ENCODE peak calls at places on chromosomes 4 and X, in seven cellular contexts. One of them, this sample, is unnamed.

GRCh38 chr4:153519677-153520076 is 53.5 kb downstream of the TMEM131L start:
- DNase-seq in testis: no peak
- DNase-seq in psoas muscle: no peak
- DNase-seq in endodermal cell: no peak
- DNase-seq in tibial artery: no peak
- DNase-seq in uterus: no peak
- DNase-seq in fibroblast of lung: no peak
- DNase-seq in this sample: no peak

GRCh38 chr4:72430050-72430449 is 139.0 kb downstream of the ADAMTS3 start:
- DNase-seq in testis: no peak
- DNase-seq in psoas muscle: no peak
- DNase-seq in fibroblast of lung: peak
- DNase-seq in tibial artery: no peak
- DNase-seq in uterus: no peak
- DNase-seq in endodermal cell: no peak
- DNase-seq in this sample: no peak

GRCh38 chr4:2367626-2368025 is 50.8 kb downstream of the ZFYVE28 start:
- DNase-seq in psoas muscle: no peak
- DNase-seq in fibroblast of lung: no peak
- DNase-seq in testis: no peak
- DNase-seq in uterus: no peak
- DNase-seq in endodermal cell: peak
- DNase-seq in tibial artery: no peak
- DNase-seq in this sample: no peak

GRCh38 chr4:42608551-42608950 is 48.4 kb downstream of the ATP8A1 start:
- DNase-seq in uterus: no peak
- DNase-seq in testis: no peak
- DNase-seq in tibial artery: no peak
- DNase-seq in fibroblast of lung: no peak
- DNase-seq in psoas muscle: no peak
- DNase-seq in endodermal cell: no peak
- DNase-seq in this sample: no peak

GRCh38 chr4:122548452-122548851 is 72.4 kb downstream of the IL21 start:
- DNase-seq in testis: no peak
- DNase-seq in fibroblast of lung: peak
- DNase-seq in psoas muscle: no peak
- DNase-seq in uterus: no peak
- DNase-seq in tibial artery: no peak
- DNase-seq in endodermal cell: no peak
- DNase-seq in this sample: no peak

GRCh38 chr4:82578935-82579334 is 17.1 kb upstream of the TMEM150C start:
- DNase-seq in psoas muscle: no peak
- DNase-seq in testis: no peak
- DNase-seq in uterus: no peak
- DNase-seq in tibial artery: no peak
- DNase-seq in fibroblast of lung: no peak
- DNase-seq in endodermal cell: peak
- DNase-seq in this sample: no peak

GRCh38 chr4:152983774-152984411 is 47.8 kb downstream of the FHDC1 start:
- DNase-seq in uterus: no peak
- DNase-seq in psoas muscle: no peak
- DNase-seq in tibial artery: no peak
- DNase-seq in endodermal cell: peak
- DNase-seq in testis: no peak
- DNase-seq in fibroblast of lung: peak
- DNase-seq in this sample: no peak

GRCh38 chr4:126784966-126785580 is 847.7 kb upstream of the INTU start:
- DNase-seq in fibroblast of lung: no peak
- DNase-seq in endodermal cell: no peak
- DNase-seq in psoas muscle: no peak
- DNase-seq in testis: no peak
- DNase-seq in tibial artery: no peak
- DNase-seq in uterus: no peak
- DNase-seq in this sample: no peak

GRCh38 chr4:88706574-88706973 is 8.9 kb upstream of the NAP1L5 start:
- DNase-seq in testis: peak
- DNase-seq in psoas muscle: peak
- DNase-seq in fibroblast of lung: peak
- DNase-seq in uterus: peak
- DNase-seq in endodermal cell: peak
- DNase-seq in tibial artery: no peak
- DNase-seq in this sample: peak

GRCh38 chrX:23980063-23980462 is 46.9 kb downstream of the KLHL15 start:
- DNase-seq in fibroblast of lung: no peak
- DNase-seq in psoas muscle: no peak
- DNase-seq in tibial artery: no peak
- DNase-seq in uterus: no peak
- DNase-seq in endodermal cell: peak
- DNase-seq in testis: no peak
- DNase-seq in this sample: no peak

GRCh38 chr4:93710101-93710846 is 118.3 kb upstream of the ATOH1 start:
- DNase-seq in endodermal cell: peak
- DNase-seq in fibroblast of lung: peak
- DNase-seq in uterus: no peak
- DNase-seq in psoas muscle: no peak
- DNase-seq in testis: peak
- DNase-seq in tibial artery: no peak
- DNase-seq in this sample: no peak

GRCh38 chrX:152131525-152131924 is 6.9 kb downstream of the MAGEA10 start:
- DNase-seq in tibial artery: no peak
- DNase-seq in fibroblast of lung: no peak
- DNase-seq in endodermal cell: no peak
- DNase-seq in testis: no peak
- DNase-seq in uterus: no peak
- DNase-seq in psoas muscle: no peak
- DNase-seq in this sample: no peak

GRCh38 chr4:8319061-8319460 is 49.5 kb downstream of the HTRA3 start:
- DNase-seq in testis: no peak
- DNase-seq in fibroblast of lung: no peak
- DNase-seq in psoas muscle: no peak
- DNase-seq in uterus: no peak
- DNase-seq in tibial artery: no peak
- DNase-seq in endodermal cell: peak
- DNase-seq in this sample: no peak

GRCh38 chr4:32789026-32789608 is 2068.9 kb downstream of the PCDH7 start:
- DNase-seq in testis: no peak
- DNase-seq in uterus: no peak
- DNase-seq in tibial artery: no peak
- DNase-seq in psoas muscle: no peak
- DNase-seq in endodermal cell: no peak
- DNase-seq in fibroblast of lung: peak
- DNase-seq in this sample: no peak

GRCh38 chrX:53319614-53320542 is 38.5 kb upstream of the IQSEC2 start:
- DNase-seq in tibial artery: no peak
- DNase-seq in testis: peak
- DNase-seq in psoas muscle: peak
- DNase-seq in endodermal cell: peak
- DNase-seq in fibroblast of lung: no peak
- DNase-seq in uterus: peak
- DNase-seq in this sample: no peak

GRCh38 chr4:1398686-1399507 is 7.3 kb downstream of the NKX1-1 start:
- DNase-seq in testis: no peak
- DNase-seq in fibroblast of lung: no peak
- DNase-seq in uterus: peak
- DNase-seq in endodermal cell: no peak
- DNase-seq in psoas muscle: no peak
- DNase-seq in tibial artery: peak
- DNase-seq in this sample: no peak

GRCh38 chr4:33060873-33061542 is 2340.8 kb downstream of the PCDH7 start:
- DNase-seq in fibroblast of lung: peak
- DNase-seq in psoas muscle: peak
- DNase-seq in endodermal cell: peak
- DNase-seq in uterus: no peak
- DNase-seq in tibial artery: no peak
- DNase-seq in testis: peak
- DNase-seq in this sample: no peak

GRCh38 chr4:17616283-17616682 is 1.8 kb downstream of the MED28 start:
- DNase-seq in psoas muscle: no peak
- DNase-seq in tibial artery: no peak
- DNase-seq in fibroblast of lung: no peak
- DNase-seq in uterus: no peak
- DNase-seq in endodermal cell: no peak
- DNase-seq in testis: no peak
- DNase-seq in this sample: no peak

GRCh38 chr4:81724925-81725329 is 253.2 kb upstream of the RASGEF1B start:
- DNase-seq in psoas muscle: peak
- DNase-seq in uterus: no peak
- DNase-seq in endodermal cell: peak
- DNase-seq in tibial artery: peak
- DNase-seq in fibroblast of lung: peak
- DNase-seq in testis: peak
- DNase-seq in this sample: peak

GRCh38 chr4:176810481-176811249 is 17.9 kb upstream of the VEGFC start:
- DNase-seq in endodermal cell: no peak
- DNase-seq in tibial artery: no peak
- DNase-seq in testis: no peak
- DNase-seq in fibroblast of lung: no peak
- DNase-seq in psoas muscle: no peak
- DNase-seq in uterus: no peak
- DNase-seq in this sample: no peak

GRCh38 chr4:94648699-94649098 is 109.1 kb upstream of the BMPR1B start:
- DNase-seq in testis: no peak
- DNase-seq in psoas muscle: no peak
- DNase-seq in uterus: no peak
- DNase-seq in fibroblast of lung: no peak
- DNase-seq in endodermal cell: no peak
- DNase-seq in tibial artery: no peak
- DNase-seq in this sample: no peak

GRCh38 chr4:41935652-41936021 is 408 bp downstream of the TMEM33 start:
- DNase-seq in uterus: no peak
- DNase-seq in tibial artery: no peak
- DNase-seq in psoas muscle: no peak
- DNase-seq in endodermal cell: no peak
- DNase-seq in testis: no peak
- DNase-seq in fibroblast of lung: peak
- DNase-seq in this sample: no peak

GRCh38 chrX:71118032-71118984 is at the start of gene MED12:
- DNase-seq in psoas muscle: peak
- DNase-seq in uterus: peak
- DNase-seq in endodermal cell: peak
- DNase-seq in testis: peak
- DNase-seq in tibial artery: peak
- DNase-seq in fibroblast of lung: peak
- DNase-seq in this sample: peak

GRCh38 chr4:54099959-54100606 is at the start of gene GSX2:
- DNase-seq in endodermal cell: no peak
- DNase-seq in fibroblast of lung: no peak
- DNase-seq in psoas muscle: peak
- DNase-seq in tibial artery: peak
- DNase-seq in uterus: peak
- DNase-seq in testis: no peak
- DNase-seq in this sample: no peak

GRCh38 chr4:37517326-37517725 is 168.8 kb downstream of the RELL1 start:
- DNase-seq in tibial artery: no peak
- DNase-seq in testis: no peak
- DNase-seq in fibroblast of lung: no peak
- DNase-seq in psoas muscle: no peak
- DNase-seq in endodermal cell: no peak
- DNase-seq in uterus: no peak
- DNase-seq in this sample: no peak

GRCh38 chr4:37528161-37528560 is 158.0 kb downstream of the RELL1 start:
- DNase-seq in endodermal cell: no peak
- DNase-seq in fibroblast of lung: no peak
- DNase-seq in testis: no peak
- DNase-seq in uterus: no peak
- DNase-seq in psoas muscle: no peak
- DNase-seq in tibial artery: no peak
- DNase-seq in this sample: no peak

GRCh38 chr4:37524267-37524666 is 161.9 kb downstream of the RELL1 start:
- DNase-seq in testis: no peak
- DNase-seq in endodermal cell: no peak
- DNase-seq in tibial artery: no peak
- DNase-seq in uterus: no peak
- DNase-seq in fibroblast of lung: no peak
- DNase-seq in psoas muscle: no peak
- DNase-seq in this sample: no peak

GRCh38 chr4:37522996-37523395 is 163.2 kb downstream of the RELL1 start:
- DNase-seq in tibial artery: no peak
- DNase-seq in uterus: no peak
- DNase-seq in endodermal cell: no peak
- DNase-seq in psoas muscle: no peak
- DNase-seq in testis: no peak
- DNase-seq in fibroblast of lung: no peak
- DNase-seq in this sample: no peak
- TF ChIP-seq CTCF in tibial artery: no peak
- TF ChIP-seq CTCF in uterus: no peak
- TF ChIP-seq CTCF in endodermal cell: peak
- TF ChIP-seq CTCF in psoas muscle: no peak
- TF ChIP-seq CTCF in testis: no peak
- TF ChIP-seq CTCF in fibroblast of lung: no peak
- TF ChIP-seq CTCF in this sample: no peak

DNA sequence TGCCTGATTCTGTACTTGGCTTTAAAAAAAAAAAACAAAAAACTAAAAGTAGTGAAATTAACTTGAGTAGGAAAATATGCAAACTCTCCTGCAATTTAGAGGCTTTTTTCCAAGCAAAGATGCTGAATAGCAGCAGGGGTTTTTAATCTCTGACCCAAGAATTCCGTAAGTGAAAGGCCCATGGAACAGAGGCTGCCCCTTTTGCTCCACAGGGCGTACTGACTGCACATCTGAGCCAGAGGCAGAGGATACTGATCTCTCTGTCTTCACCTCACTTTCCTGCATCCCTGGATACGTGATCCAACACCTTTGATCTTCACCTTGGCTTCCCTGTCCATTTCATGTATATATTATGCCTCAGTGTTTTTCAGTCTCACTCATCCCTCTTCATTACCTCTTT is 3.9 kb downstream of the FAM149A start:
- DNase-seq in psoas muscle: no peak
- DNase-seq in endodermal cell: no peak
- DNase-seq in fibroblast of lung: no peak
- DNase-seq in testis: no peak
- DNase-seq in tibial artery: no peak
- DNase-seq in uterus: no peak
- DNase-seq in this sample: no peak
- H3K27ac ChIP-seq in psoas muscle: no peak
- H3K27ac ChIP-seq in endodermal cell: no peak
- H3K27ac ChIP-seq in fibroblast of lung: no peak
- H3K27ac ChIP-seq in testis: no peak
- H3K27ac ChIP-seq in tibial artery: no peak
- H3K27ac ChIP-seq in uterus: no peak
- H3K27ac ChIP-seq in this sample: no peak

GRCh38 chrX:115898382-115899001 is 272.1 kb upstream of the AGTR2 start:
- DNase-seq in psoas muscle: peak
- DNase-seq in fibroblast of lung: no peak
- DNase-seq in testis: no peak
- DNase-seq in uterus: peak
- DNase-seq in tibial artery: no peak
- DNase-seq in endodermal cell: peak
- DNase-seq in this sample: no peak
- TF ChIP-seq CTCF in psoas muscle: peak
- TF ChIP-seq CTCF in fibroblast of lung: no peak
- TF ChIP-seq CTCF in testis: no peak
- TF ChIP-seq CTCF in uterus: peak
- TF ChIP-seq CTCF in tibial artery: no peak
- TF ChIP-seq CTCF in endodermal cell: peak
- TF ChIP-seq CTCF in this sample: no peak

DNA sequence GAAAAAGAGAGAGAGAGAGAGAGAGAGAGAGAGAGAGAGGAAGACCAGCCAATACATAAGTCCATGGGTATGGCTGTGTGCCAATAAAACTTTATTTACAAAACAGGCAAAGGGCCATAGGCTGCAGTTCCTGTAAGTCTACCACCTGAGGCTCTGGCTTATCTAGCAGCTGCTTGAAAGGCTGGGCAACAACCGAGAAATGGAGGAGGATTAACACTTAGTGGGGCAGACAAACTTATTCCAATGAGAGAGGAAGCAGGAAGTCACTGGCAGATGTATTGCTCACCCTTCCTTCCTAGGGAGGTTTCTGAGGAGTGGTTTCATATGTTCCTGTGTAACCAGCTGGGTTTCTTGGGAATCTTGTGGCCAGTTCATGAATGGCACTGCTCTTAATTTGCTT is 4.7 kb upstream of the GPR143 start:
- DNase-seq in uterus: no peak
- DNase-seq in testis: no peak
- DNase-seq in fibroblast of lung: no peak
- DNase-seq in tibial artery: no peak
- DNase-seq in psoas muscle: no peak
- DNase-seq in endodermal cell: peak
- DNase-seq in this sample: no peak
- H3K27ac ChIP-seq in uterus: no peak
- H3K27ac ChIP-seq in testis: no peak
- H3K27ac ChIP-seq in fibroblast of lung: no peak
- H3K27ac ChIP-seq in tibial artery: no peak
- H3K27ac ChIP-seq in psoas muscle: no peak
- H3K27ac ChIP-seq in endodermal cell: no peak
- H3K27ac ChIP-seq in this sample: no peak

This sample was measured in gastrocnemius medialis.